ENCODE peak calls at places on chromosomes 5 and 9, in seven cellular contexts. One of them, this sample, is unnamed. For H3K4me1, the result is how much of the 10 kb centered on the place peaks cover.

GRCh38 chr5:73143716-73144115 is 23.3 kb downstream of the TMEM171 start:
- DNase-seq in tibial artery: no peak
- DNase-seq in fibroblast of lung: no peak
- DNase-seq in endodermal cell: no peak
- DNase-seq in cardiac muscle cell: no peak
- DNase-seq in adrenal gland: no peak
- DNase-seq in psoas muscle: no peak
- DNase-seq in this sample: no peak

GRCh38 chr5:32785639-32786216 is 74.6 kb downstream of the NPR3 start:
- DNase-seq in tibial artery: no peak
- DNase-seq in fibroblast of lung: peak
- DNase-seq in endodermal cell: no peak
- DNase-seq in cardiac muscle cell: no peak
- DNase-seq in adrenal gland: no peak
- DNase-seq in psoas muscle: no peak
- DNase-seq in this sample: no peak

GRCh38 chr9:113901196-113901818 is 25.2 kb downstream of the ZNF618 start:
- DNase-seq in tibial artery: no peak
- DNase-seq in fibroblast of lung: no peak
- DNase-seq in endodermal cell: no peak
- DNase-seq in cardiac muscle cell: no peak
- DNase-seq in adrenal gland: peak
- DNase-seq in psoas muscle: no peak
- DNase-seq in this sample: no peak

GRCh38 chr5:24381861-24382460 is 262.8 kb downstream of the CDH10 start:
- DNase-seq in tibial artery: no peak
- DNase-seq in fibroblast of lung: peak
- DNase-seq in endodermal cell: no peak
- DNase-seq in cardiac muscle cell: peak
- DNase-seq in adrenal gland: no peak
- DNase-seq in psoas muscle: no peak
- DNase-seq in this sample: no peak

GRCh38 chr9:7534211-7534935 is 265.2 kb downstream of the DMAC1 start:
- DNase-seq in tibial artery: no peak
- DNase-seq in fibroblast of lung: no peak
- DNase-seq in endodermal cell: no peak
- DNase-seq in cardiac muscle cell: peak
- DNase-seq in adrenal gland: no peak
- DNase-seq in psoas muscle: no peak
- DNase-seq in this sample: no peak

GRCh38 chr5:88875609-88876234 is 7.3 kb downstream of the MEF2C start:
- DNase-seq in tibial artery: no peak
- DNase-seq in fibroblast of lung: no peak
- DNase-seq in endodermal cell: no peak
- DNase-seq in cardiac muscle cell: no peak
- DNase-seq in adrenal gland: peak
- DNase-seq in psoas muscle: no peak
- DNase-seq in this sample: no peak

GRCh38 chr5:170336065-170336464 is 38.5 kb upstream of the LCP2 start:
- DNase-seq in tibial artery: no peak
- DNase-seq in fibroblast of lung: no peak
- DNase-seq in endodermal cell: no peak
- DNase-seq in cardiac muscle cell: no peak
- DNase-seq in adrenal gland: no peak
- DNase-seq in psoas muscle: no peak
- DNase-seq in this sample: no peak

GRCh38 chr5:18882162-18882561 is 1105.8 kb downstream of the CDH18 start:
- DNase-seq in tibial artery: no peak
- DNase-seq in fibroblast of lung: no peak
- DNase-seq in endodermal cell: no peak
- DNase-seq in cardiac muscle cell: no peak
- DNase-seq in adrenal gland: no peak
- DNase-seq in psoas muscle: no peak
- DNase-seq in this sample: no peak

GRCh38 chr5:136001531-136001930 is 27.3 kb upstream of the TGFBI start:
- DNase-seq in tibial artery: no peak
- DNase-seq in fibroblast of lung: peak
- DNase-seq in endodermal cell: peak
- DNase-seq in cardiac muscle cell: no peak
- DNase-seq in adrenal gland: no peak
- DNase-seq in psoas muscle: no peak
- DNase-seq in this sample: no peak

GRCh38 chr5:134477462-134478245 is 47.8 kb upstream of the JADE2 start:
- DNase-seq in tibial artery: no peak
- DNase-seq in fibroblast of lung: no peak
- DNase-seq in endodermal cell: peak
- DNase-seq in cardiac muscle cell: no peak
- DNase-seq in adrenal gland: no peak
- DNase-seq in psoas muscle: no peak
- DNase-seq in this sample: peak

GRCh38 chr5:131825404-131826013 is 28.7 kb upstream of the FNIP1 start:
- DNase-seq in tibial artery: no peak
- DNase-seq in fibroblast of lung: no peak
- DNase-seq in endodermal cell: peak
- DNase-seq in cardiac muscle cell: no peak
- DNase-seq in adrenal gland: no peak
- DNase-seq in psoas muscle: no peak
- DNase-seq in this sample: no peak

GRCh38 chr5:100517301-100517974 is 17.7 kb upstream of the FAM174A start:
- DNase-seq in tibial artery: no peak
- DNase-seq in fibroblast of lung: no peak
- DNase-seq in endodermal cell: peak
- DNase-seq in cardiac muscle cell: no peak
- DNase-seq in adrenal gland: no peak
- DNase-seq in psoas muscle: no peak
- DNase-seq in this sample: no peak

GRCh38 chr9:94706922-94707321 is 19.6 kb upstream of the AOPEP start:
- DNase-seq in tibial artery: no peak
- DNase-seq in fibroblast of lung: no peak
- DNase-seq in endodermal cell: no peak
- DNase-seq in cardiac muscle cell: no peak
- DNase-seq in adrenal gland: no peak
- DNase-seq in psoas muscle: no peak
- DNase-seq in this sample: no peak

GRCh38 chr9:99140685-99141314 is 35.9 kb downstream of the TGFBR1 start:
- DNase-seq in tibial artery: peak
- DNase-seq in fibroblast of lung: peak
- DNase-seq in endodermal cell: peak
- DNase-seq in cardiac muscle cell: peak
- DNase-seq in adrenal gland: peak
- DNase-seq in psoas muscle: peak
- DNase-seq in this sample: no peak

GRCh38 chr5:122845253-122846050 is at the start of gene SNX24:
- DNase-seq in tibial artery: peak
- DNase-seq in fibroblast of lung: peak
- DNase-seq in endodermal cell: peak
- DNase-seq in cardiac muscle cell: peak
- DNase-seq in adrenal gland: peak
- DNase-seq in psoas muscle: peak
- DNase-seq in this sample: peak

GRCh38 chr5:92401492-92401891 is 1018.4 kb upstream of the ARRDC3 start:
- DNase-seq in tibial artery: no peak
- DNase-seq in fibroblast of lung: peak
- DNase-seq in endodermal cell: peak
- DNase-seq in cardiac muscle cell: peak
- DNase-seq in adrenal gland: no peak
- DNase-seq in psoas muscle: no peak
- DNase-seq in this sample: no peak

GRCh38 chr5:37916525-37916924 is 76.7 kb upstream of the GDNF start:
- DNase-seq in tibial artery: no peak
- DNase-seq in fibroblast of lung: no peak
- DNase-seq in endodermal cell: no peak
- DNase-seq in cardiac muscle cell: no peak
- DNase-seq in adrenal gland: no peak
- DNase-seq in psoas muscle: no peak
- DNase-seq in this sample: no peak

GRCh38 chr5:77426670-77427069 is 65.4 kb downstream of the WDR41 start:
- DNase-seq in tibial artery: no peak
- DNase-seq in fibroblast of lung: peak
- DNase-seq in endodermal cell: no peak
- DNase-seq in cardiac muscle cell: no peak
- DNase-seq in adrenal gland: no peak
- DNase-seq in psoas muscle: no peak
- DNase-seq in this sample: no peak

GRCh38 chr9:20684865-20685696 is 1.0 kb downstream of the FOCAD start:
- DNase-seq in tibial artery: no peak
- DNase-seq in fibroblast of lung: peak
- DNase-seq in endodermal cell: no peak
- DNase-seq in cardiac muscle cell: no peak
- DNase-seq in adrenal gland: no peak
- DNase-seq in psoas muscle: no peak
- DNase-seq in this sample: no peak

GRCh38 chr9:93978498-93978897 is 23.3 kb upstream of the BARX1 start:
- DNase-seq in tibial artery: no peak
- DNase-seq in fibroblast of lung: no peak
- DNase-seq in endodermal cell: no peak
- DNase-seq in cardiac muscle cell: no peak
- DNase-seq in adrenal gland: no peak
- DNase-seq in psoas muscle: no peak
- DNase-seq in this sample: no peak

GRCh38 chr5:131545856-131546255 is 89.2 kb downstream of the RAPGEF6 start:
- DNase-seq in tibial artery: no peak
- DNase-seq in fibroblast of lung: peak
- DNase-seq in endodermal cell: no peak
- DNase-seq in cardiac muscle cell: no peak
- DNase-seq in adrenal gland: no peak
- DNase-seq in psoas muscle: no peak
- DNase-seq in this sample: no peak

GRCh38 chr5:168413062-168413461 is 73.2 kb upstream of the RARS1 start:
- DNase-seq in tibial artery: no peak
- DNase-seq in fibroblast of lung: no peak
- DNase-seq in endodermal cell: no peak
- DNase-seq in cardiac muscle cell: no peak
- DNase-seq in adrenal gland: no peak
- DNase-seq in psoas muscle: no peak
- DNase-seq in this sample: no peak

GRCh38 chr5:133607451-133607850 is 4.9 kb downstream of the FSTL4 start:
- DNase-seq in tibial artery: no peak
- DNase-seq in fibroblast of lung: no peak
- DNase-seq in endodermal cell: no peak
- DNase-seq in cardiac muscle cell: no peak
- DNase-seq in adrenal gland: no peak
- DNase-seq in psoas muscle: no peak
- DNase-seq in this sample: no peak

GRCh38 chr5:51131266-51131665 is 252.0 kb upstream of the ISL1 start:
- DNase-seq in tibial artery: no peak
- DNase-seq in fibroblast of lung: no peak
- DNase-seq in endodermal cell: no peak
- DNase-seq in cardiac muscle cell: no peak
- DNase-seq in adrenal gland: no peak
- DNase-seq in psoas muscle: no peak
- DNase-seq in this sample: no peak

GRCh38 chr5:13558408-13558807 is 386.1 kb downstream of the DNAH5 start:
- DNase-seq in tibial artery: no peak
- DNase-seq in fibroblast of lung: peak
- DNase-seq in endodermal cell: no peak
- DNase-seq in cardiac muscle cell: no peak
- DNase-seq in adrenal gland: no peak
- DNase-seq in psoas muscle: no peak
- DNase-seq in this sample: no peak

GRCh38 chr9:127091526-127091925 is 30.9 kb downstream of the ANGPTL2 start:
- DNase-seq in tibial artery: no peak
- DNase-seq in fibroblast of lung: no peak
- DNase-seq in endodermal cell: peak
- DNase-seq in cardiac muscle cell: no peak
- DNase-seq in adrenal gland: no peak
- DNase-seq in psoas muscle: no peak
- DNase-seq in this sample: peak

GRCh38 chr9:127095416-127095815 is 27.0 kb downstream of the ANGPTL2 start:
- DNase-seq in tibial artery: no peak
- DNase-seq in fibroblast of lung: no peak
- DNase-seq in endodermal cell: peak
- DNase-seq in cardiac muscle cell: no peak
- DNase-seq in adrenal gland: no peak
- DNase-seq in psoas muscle: no peak
- DNase-seq in this sample: peak

GRCh38 chr9:127092041-127092608 is 30.3 kb downstream of the ANGPTL2 start:
- DNase-seq in tibial artery: no peak
- DNase-seq in fibroblast of lung: peak
- DNase-seq in endodermal cell: peak
- DNase-seq in cardiac muscle cell: no peak
- DNase-seq in adrenal gland: no peak
- DNase-seq in psoas muscle: no peak
- DNase-seq in this sample: peak

GRCh38 chr9:127096208-127096607 is 26.2 kb downstream of the ANGPTL2 start:
- DNase-seq in tibial artery: no peak
- DNase-seq in fibroblast of lung: no peak
- DNase-seq in endodermal cell: peak
- DNase-seq in cardiac muscle cell: no peak
- DNase-seq in adrenal gland: no peak
- DNase-seq in psoas muscle: no peak
- DNase-seq in this sample: no peak

GRCh38 chr9:127093319-127094020 is 29.0 kb downstream of the ANGPTL2 start:
- DNase-seq in tibial artery: no peak
- DNase-seq in fibroblast of lung: no peak
- DNase-seq in endodermal cell: peak
- DNase-seq in cardiac muscle cell: no peak
- DNase-seq in adrenal gland: no peak
- DNase-seq in psoas muscle: no peak
- DNase-seq in this sample: peak
- TF ChIP-seq CTCF in tibial artery: no peak
- TF ChIP-seq CTCF in fibroblast of lung: no peak
- TF ChIP-seq CTCF in endodermal cell: peak
- TF ChIP-seq CTCF in cardiac muscle cell: no peak
- TF ChIP-seq CTCF in adrenal gland: no peak
- TF ChIP-seq CTCF in psoas muscle: no peak
- TF ChIP-seq CTCF in this sample: no peak

GRCh38 chr5:1054799-1055775 is 46.5 kb downstream of the NKD2 start:
- DNase-seq in tibial artery: no peak
- DNase-seq in fibroblast of lung: no peak
- DNase-seq in endodermal cell: no peak
- DNase-seq in cardiac muscle cell: no peak
- DNase-seq in adrenal gland: no peak
- DNase-seq in psoas muscle: peak
- DNase-seq in this sample: no peak
- H3K4me1 ChIP-seq in tibial artery: under half
- H3K4me1 ChIP-seq in fibroblast of lung: under half
- H3K4me1 ChIP-seq in endodermal cell: under half
- H3K4me1 ChIP-seq in cardiac muscle cell: under half
- H3K4me1 ChIP-seq in adrenal gland: under half
- H3K4me1 ChIP-seq in psoas muscle: under half
- H3K4me1 ChIP-seq in this sample: under half

GRCh38 chr9:135440620-135441019 is 39.0 kb upstream of the PPP1R26 start:
- DNase-seq in tibial artery: no peak
- DNase-seq in fibroblast of lung: no peak
- DNase-seq in endodermal cell: no peak
- DNase-seq in cardiac muscle cell: no peak
- DNase-seq in adrenal gland: no peak
- DNase-seq in psoas muscle: no peak
- DNase-seq in this sample: no peak
- TF ChIP-seq CTCF in tibial artery: no peak
- TF ChIP-seq CTCF in fibroblast of lung: no peak
- TF ChIP-seq CTCF in endodermal cell: peak
- TF ChIP-seq CTCF in cardiac muscle cell: peak
- TF ChIP-seq CTCF in adrenal gland: no peak
- TF ChIP-seq CTCF in psoas muscle: no peak
- TF ChIP-seq CTCF in this sample: no peak

DNA sequence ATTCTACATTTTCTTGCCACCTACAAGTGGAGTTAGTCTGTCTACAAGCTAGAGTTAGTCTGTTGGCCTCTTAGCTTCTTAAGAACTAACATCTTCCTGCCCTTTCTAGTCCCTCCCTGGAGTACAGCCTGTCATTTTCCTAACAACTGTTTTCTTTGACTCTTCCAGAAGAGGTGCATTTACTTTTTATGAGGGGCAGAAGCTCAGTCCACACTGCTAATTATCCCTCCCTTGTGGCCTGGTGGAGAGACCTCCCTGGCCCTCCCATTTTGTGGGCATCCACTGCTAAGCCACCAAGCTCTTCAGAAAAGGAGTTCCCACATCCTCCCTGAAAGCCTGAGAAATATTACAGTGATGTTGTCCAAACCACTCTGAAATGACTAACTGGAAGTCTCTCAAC is 8.0 kb downstream of the MAP1B start:
- DNase-seq in tibial artery: no peak
- DNase-seq in fibroblast of lung: no peak
- DNase-seq in endodermal cell: no peak
- DNase-seq in cardiac muscle cell: no peak
- DNase-seq in adrenal gland: no peak
- DNase-seq in psoas muscle: no peak
- DNase-seq in this sample: no peak
- H3K4me1 ChIP-seq in tibial artery: half or more
- H3K4me1 ChIP-seq in fibroblast of lung: under half
- H3K4me1 ChIP-seq in endodermal cell: under half
- H3K4me1 ChIP-seq in cardiac muscle cell: under half
- H3K4me1 ChIP-seq in adrenal gland: under half
- H3K4me1 ChIP-seq in psoas muscle: under half
- H3K4me1 ChIP-seq in this sample: under half

This sample was measured in suprapubic skin.